ENCODE peak calls at places on chromosome 14, in four cellular contexts. One of them, this sample, is unnamed.

GRCh38 chr14:80047761-80048160 is 163.5 kb downstream of the DIO2 start:
- DNase-seq in fibroblast of lung: peak
- DNase-seq in thoracic aorta: no peak
- DNase-seq in vagina: no peak
- DNase-seq in this sample: no peak

GRCh38 chr14:58607571-58608317 is 30.0 kb upstream of the DACT1 start:
- DNase-seq in fibroblast of lung: peak
- DNase-seq in thoracic aorta: no peak
- DNase-seq in vagina: no peak
- DNase-seq in this sample: peak

GRCh38 chr14:52934762-52935161 is 16.1 kb downstream of the FERMT2 start:
- DNase-seq in fibroblast of lung: no peak
- DNase-seq in thoracic aorta: no peak
- DNase-seq in vagina: no peak
- DNase-seq in this sample: no peak

GRCh38 chr14:25537846-25538455 is 488.0 kb upstream of the STXBP6 start:
- DNase-seq in fibroblast of lung: no peak
- DNase-seq in thoracic aorta: no peak
- DNase-seq in vagina: no peak
- DNase-seq in this sample: no peak

GRCh38 chr14:52900731-52901130 is 50.1 kb downstream of the FERMT2 start:
- DNase-seq in fibroblast of lung: no peak
- DNase-seq in thoracic aorta: no peak
- DNase-seq in vagina: no peak
- DNase-seq in this sample: no peak

GRCh38 chr14:88554458-88555286 is at the start of gene PTPN21:
- DNase-seq in fibroblast of lung: peak
- DNase-seq in thoracic aorta: no peak
- DNase-seq in vagina: no peak
- DNase-seq in this sample: peak

GRCh38 chr14:44531648-44532047 is 24.6 kb upstream of the FSCB start:
- DNase-seq in fibroblast of lung: peak
- DNase-seq in thoracic aorta: no peak
- DNase-seq in vagina: no peak
- DNase-seq in this sample: no peak

GRCh38 chr14:39265741-39266588 is 32.2 kb downstream of the MIA2 start:
- DNase-seq in fibroblast of lung: peak
- DNase-seq in thoracic aorta: no peak
- DNase-seq in vagina: no peak
- DNase-seq in this sample: peak

GRCh38 chr14:104140213-104140462 is 1.8 kb downstream of the KIF26A start:
- DNase-seq in fibroblast of lung: no peak
- DNase-seq in thoracic aorta: no peak
- DNase-seq in vagina: no peak
- DNase-seq in this sample: no peak

GRCh38 chr14:24117179-24117578 is 2.4 kb upstream of the NRL start:
- DNase-seq in fibroblast of lung: no peak
- DNase-seq in thoracic aorta: no peak
- DNase-seq in vagina: no peak
- DNase-seq in this sample: no peak

GRCh38 chr14:84453541-84453940 is 1076.4 kb upstream of the FLRT2 start:
- DNase-seq in fibroblast of lung: peak
- DNase-seq in thoracic aorta: no peak
- DNase-seq in vagina: no peak
- DNase-seq in this sample: no peak

GRCh38 chr14:21647380-21647779 is 6.3 kb upstream of the OR4E2 start:
- DNase-seq in fibroblast of lung: no peak
- DNase-seq in thoracic aorta: no peak
- DNase-seq in vagina: no peak
- DNase-seq in this sample: peak

GRCh38 chr14:32417956-32418552 is 89.0 kb downstream of the AKAP6 start:
- DNase-seq in fibroblast of lung: peak
- DNase-seq in thoracic aorta: peak
- DNase-seq in vagina: no peak
- DNase-seq in this sample: peak

GRCh38 chr14:91289464-91289863 is 45.0 kb upstream of the GPR68 start:
- DNase-seq in fibroblast of lung: no peak
- DNase-seq in thoracic aorta: no peak
- DNase-seq in vagina: no peak
- DNase-seq in this sample: no peak

GRCh38 chr14:89294060-89294459 is 123.0 kb downstream of the FOXN3 start:
- DNase-seq in fibroblast of lung: no peak
- DNase-seq in thoracic aorta: no peak
- DNase-seq in vagina: no peak
- DNase-seq in this sample: no peak

GRCh38 chr14:38755036-38755435 is 348.0 kb downstream of the SEC23A start:
- DNase-seq in fibroblast of lung: peak
- DNase-seq in thoracic aorta: no peak
- DNase-seq in vagina: no peak
- DNase-seq in this sample: no peak

GRCh38 chr14:32004300-32004699 is 72.8 kb upstream of the ARHGAP5 start:
- DNase-seq in fibroblast of lung: peak
- DNase-seq in thoracic aorta: no peak
- DNase-seq in vagina: no peak
- DNase-seq in this sample: peak

GRCh38 chr14:53963491-53964227 is 7.0 kb upstream of the BMP4 start:
- DNase-seq in fibroblast of lung: peak
- DNase-seq in thoracic aorta: no peak
- DNase-seq in vagina: no peak
- DNase-seq in this sample: no peak

GRCh38 chr14:93926873-93927571 is at the start of gene FAM181A:
- DNase-seq in fibroblast of lung: no peak
- DNase-seq in thoracic aorta: no peak
- DNase-seq in vagina: no peak
- DNase-seq in this sample: no peak

GRCh38 chr14:104195361-104195760 is 57.0 kb downstream of the KIF26A start:
- DNase-seq in fibroblast of lung: no peak
- DNase-seq in thoracic aorta: no peak
- DNase-seq in vagina: no peak
- DNase-seq in this sample: no peak

GRCh38 chr14:52351561-52352491 is 37.7 kb downstream of the PTGER2 start:
- DNase-seq in fibroblast of lung: peak
- DNase-seq in thoracic aorta: no peak
- DNase-seq in vagina: no peak
- DNase-seq in this sample: peak

GRCh38 chr14:88934231-88934898 is 109.9 kb downstream of the TTC8 start:
- DNase-seq in fibroblast of lung: peak
- DNase-seq in thoracic aorta: no peak
- DNase-seq in vagina: no peak
- DNase-seq in this sample: peak

GRCh38 chr14:93092606-93093556 is 22.8 kb downstream of the ITPK1 start:
- DNase-seq in fibroblast of lung: no peak
- DNase-seq in thoracic aorta: no peak
- DNase-seq in vagina: no peak
- DNase-seq in this sample: no peak

GRCh38 chr14:30608533-30609006 is 13.5 kb upstream of the SCFD1 start:
- DNase-seq in fibroblast of lung: peak
- DNase-seq in thoracic aorta: no peak
- DNase-seq in vagina: no peak
- DNase-seq in this sample: peak

GRCh38 chr14:90060965-90061848 is 587 bp upstream of the KCNK13 start:
- DNase-seq in fibroblast of lung: no peak
- DNase-seq in thoracic aorta: no peak
- DNase-seq in vagina: no peak
- DNase-seq in this sample: no peak

GRCh38 chr14:54169254-54169924 is 212.8 kb upstream of the BMP4 start:
- DNase-seq in fibroblast of lung: peak
- DNase-seq in thoracic aorta: no peak
- DNase-seq in vagina: no peak
- DNase-seq in this sample: peak

GRCh38 chr14:23916446-23916845 is 37.1 kb upstream of the DHRS4 start:
- DNase-seq in fibroblast of lung: no peak
- DNase-seq in thoracic aorta: no peak
- DNase-seq in vagina: no peak
- DNase-seq in this sample: no peak

GRCh38 chr14:54685286-54685845 is 118.4 kb downstream of the SAMD4A start:
- DNase-seq in fibroblast of lung: peak
- DNase-seq in thoracic aorta: no peak
- DNase-seq in vagina: no peak
- DNase-seq in this sample: no peak

GRCh38 chr14:63670692-63671091 is 29.0 kb upstream of the WDR89 start:
- DNase-seq in fibroblast of lung: no peak
- DNase-seq in thoracic aorta: no peak
- DNase-seq in vagina: no peak
- DNase-seq in this sample: no peak

GRCh38 chr14:63633801-63634200 is 7.9 kb downstream of the WDR89 start:
- DNase-seq in fibroblast of lung: no peak
- DNase-seq in thoracic aorta: no peak
- DNase-seq in vagina: no peak
- DNase-seq in this sample: no peak

GRCh38 chr14:38108681-38109080 is 99.0 kb upstream of the SSTR1 start:
- DNase-seq in fibroblast of lung: peak
- DNase-seq in thoracic aorta: no peak
- DNase-seq in vagina: no peak
- DNase-seq in this sample: peak

GRCh38 chr14:74504874-74505617 is 11.5 kb downstream of the ISCA2 start:
- DNase-seq in fibroblast of lung: no peak
- DNase-seq in thoracic aorta: no peak
- DNase-seq in vagina: no peak
- DNase-seq in this sample: no peak

GRCh38 chr14:40312296-40312695 is 880.1 kb upstream of the FBXO33 start:
- DNase-seq in fibroblast of lung: no peak
- DNase-seq in thoracic aorta: no peak
- DNase-seq in vagina: no peak
- DNase-seq in this sample: no peak

GRCh38 chr14:31414190-31414833 is 6.0 kb downstream of the HEATR5A start:
- DNase-seq in fibroblast of lung: no peak
- DNase-seq in thoracic aorta: no peak
- DNase-seq in vagina: no peak
- DNase-seq in this sample: no peak

GRCh38 chr14:78399316-78399889 is 229.2 kb downstream of the NRXN3 start:
- DNase-seq in fibroblast of lung: peak
- DNase-seq in thoracic aorta: no peak
- DNase-seq in vagina: no peak
- DNase-seq in this sample: no peak

GRCh38 chr14:102164241-102164641 is 24.5 kb downstream of the WDR20 start:
- DNase-seq in fibroblast of lung: peak
- DNase-seq in thoracic aorta: no peak
- DNase-seq in vagina: no peak
- DNase-seq in this sample: peak

GRCh38 chr14:102164964-102165363 is 25.3 kb downstream of the WDR20 start:
- DNase-seq in fibroblast of lung: no peak
- DNase-seq in thoracic aorta: no peak
- DNase-seq in vagina: no peak
- DNase-seq in this sample: no peak

GRCh38 chr14:102171173-102172020 is 31.7 kb downstream of the WDR20 start:
- DNase-seq in fibroblast of lung: no peak
- DNase-seq in thoracic aorta: no peak
- DNase-seq in vagina: no peak
- DNase-seq in this sample: no peak

DNA sequence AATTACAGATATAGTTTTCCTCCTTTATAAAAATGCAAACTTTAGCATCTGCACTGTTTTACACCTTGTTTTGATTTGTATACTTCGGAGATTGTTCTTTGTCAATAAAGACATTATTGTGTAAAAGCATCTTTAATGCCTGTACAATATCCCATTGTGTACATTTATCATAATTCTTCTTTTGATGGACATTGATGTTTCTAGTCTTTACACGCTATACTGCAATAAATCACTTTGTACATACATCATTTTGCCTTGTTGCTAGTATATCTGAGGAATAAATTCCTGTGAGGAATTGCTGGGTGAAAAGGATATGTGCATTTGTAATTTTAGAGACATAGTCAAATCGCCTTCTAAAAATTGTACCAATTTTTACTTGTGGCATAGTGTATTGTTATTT is 30.4 kb downstream of the WDR20 start:
- DNase-seq in fibroblast of lung: no peak
- DNase-seq in thoracic aorta: no peak
- DNase-seq in vagina: no peak
- DNase-seq in this sample: no peak
- TF ChIP-seq CTCF in fibroblast of lung: no peak
- TF ChIP-seq CTCF in thoracic aorta: no peak
- TF ChIP-seq CTCF in vagina: no peak
- TF ChIP-seq CTCF in this sample: no peak

DNA sequence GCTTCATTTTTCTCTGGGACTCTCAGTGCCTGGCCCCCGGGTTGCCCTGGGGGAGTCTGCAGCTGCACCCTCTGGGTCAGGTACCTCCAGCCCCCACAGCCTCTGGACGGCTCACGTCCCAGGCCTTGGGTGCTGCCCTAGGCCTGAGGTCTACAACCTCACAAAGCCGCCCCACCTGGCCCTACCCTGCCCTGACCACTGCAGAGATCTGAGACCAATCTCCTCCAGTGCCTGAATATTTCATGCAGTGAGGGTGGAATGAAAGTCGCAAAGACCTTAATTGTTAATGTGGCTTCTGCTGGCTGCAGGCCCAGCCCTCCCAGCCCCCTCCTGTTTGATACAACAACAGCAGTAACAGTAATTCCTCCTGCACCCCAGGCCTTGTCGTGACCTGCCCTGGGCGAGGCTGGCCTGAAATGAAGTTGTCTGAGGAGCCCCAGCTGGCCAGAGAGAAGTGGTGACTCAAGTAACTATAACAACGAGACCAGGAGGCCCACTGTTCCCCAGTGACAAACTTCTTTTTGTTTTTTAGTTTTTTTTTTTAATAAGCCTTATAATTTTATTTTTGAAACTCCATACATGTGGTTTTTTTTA is 8.8 kb upstream of the CCDC85C start:
- DNase-seq in fibroblast of lung: peak
- DNase-seq in thoracic aorta: no peak
- DNase-seq in vagina: no peak
- DNase-seq in this sample: peak
- TF ChIP-seq CTCF in fibroblast of lung: no peak
- TF ChIP-seq CTCF in thoracic aorta: no peak
- TF ChIP-seq CTCF in vagina: no peak
- TF ChIP-seq CTCF in this sample: no peak

GRCh38 chr14:99885649-99885958 is 92.4 kb downstream of the EML1 start:
- DNase-seq in fibroblast of lung: no peak
- DNase-seq in thoracic aorta: no peak
- DNase-seq in vagina: no peak
- DNase-seq in this sample: no peak
- TF ChIP-seq CTCF in fibroblast of lung: no peak
- TF ChIP-seq CTCF in thoracic aorta: no peak
- TF ChIP-seq CTCF in vagina: peak
- TF ChIP-seq CTCF in this sample: no peak

DNA sequence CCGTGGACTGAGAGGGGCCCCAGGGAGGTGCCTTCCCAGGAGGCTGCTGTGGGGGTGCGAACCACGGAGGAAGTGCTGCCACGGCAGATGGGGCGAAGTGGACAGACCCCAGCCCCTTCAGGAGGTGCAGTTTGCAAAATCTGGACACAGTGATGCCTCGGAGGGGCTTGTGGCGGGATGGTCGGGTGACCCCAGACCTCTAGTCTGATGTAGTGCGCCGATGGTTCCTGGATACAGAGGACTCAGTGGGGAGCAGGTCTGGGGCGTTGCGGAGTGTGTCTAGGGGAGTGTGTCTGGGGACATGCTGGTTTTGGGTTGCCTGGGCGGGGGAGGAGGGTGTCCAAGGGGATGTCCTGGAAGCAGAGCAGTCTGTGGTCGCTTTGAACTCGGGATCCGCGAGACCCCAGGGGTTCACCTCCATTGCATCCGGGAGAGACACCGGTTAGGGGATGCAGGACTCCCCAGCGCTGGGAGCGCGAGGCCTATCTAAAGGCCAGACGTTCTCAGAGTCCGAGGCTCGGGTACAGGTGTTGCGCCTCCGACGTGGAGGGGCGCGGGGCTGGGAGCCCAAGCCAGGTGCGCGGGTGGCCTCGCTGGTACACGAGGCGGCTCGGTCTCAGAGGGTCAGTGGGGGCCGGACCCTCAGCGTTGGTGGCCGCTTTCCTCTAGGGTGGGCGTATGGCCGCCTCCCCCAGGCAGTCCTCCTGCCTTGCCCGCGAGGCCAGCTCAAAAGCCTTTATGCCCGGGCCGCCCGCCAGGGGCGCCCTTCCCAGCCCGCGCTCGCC is 73.3 kb downstream of the DIO3 start:
- DNase-seq in fibroblast of lung: no peak
- DNase-seq in thoracic aorta: no peak
- DNase-seq in vagina: no peak
- DNase-seq in this sample: no peak
- TF ChIP-seq CTCF in fibroblast of lung: no peak
- TF ChIP-seq CTCF in thoracic aorta: no peak
- TF ChIP-seq CTCF in vagina: no peak
- TF ChIP-seq CTCF in this sample: no peak

This sample was measured in HFFc6.